ENCODE peak calls at places on chromosome 17, in eight cellular contexts. V, D, B, O, L, Q, I and G are unnamed samples.
A peak's percentile ranks its signal among the peaks of the same experiment; 100 is the strongest.

GRCh38 chr17:4560837-4561241 is 462 bp upstream of the GGT6 start:
- DNase-seq in V (no peak), D (no peak), B (peak; percentile 38), O (no peak), L (peak; percentile 72), Q (no peak), I (no peak), G (no peak)

GRCh38 chr17:55294042-55294751 is 29.4 kb downstream of the HLF start:
- DNase-seq in V (no peak), D (no peak), B (no peak), O (no peak), L (no peak), Q (no peak), I (no peak), G (no peak)

GRCh38 chr17:82333279-82334171 is at the start of gene SECTM1:
- DNase-seq in V (peak; percentile 59), D (no peak), B (peak; percentile 72), O (peak; percentile 30), L (peak; percentile 35), Q (no peak), I (peak; percentile 77), G (no peak)

GRCh38 chr17:38925263-38925995 is at the start of gene LASP1NB:
- DNase-seq in V (no peak), D (peak; percentile 40), B (peak; percentile 63), O (no peak), L (peak; percentile 57), Q (no peak), I (peak; percentile 93), G (peak; percentile 75)

GRCh38 chr17:13576661-13577526 is 24.8 kb downstream of the HS3ST3A1 start:
- DNase-seq in V (no peak), D (no peak), B (no peak), O (peak; percentile 21), L (no peak), Q (no peak), I (no peak), G (no peak)

GRCh38 chr17:50346313-50347086 is 574 bp downstream of the XYLT2 start:
- DNase-seq in V (no peak), D (peak; percentile 49), B (peak; percentile 59), O (peak; percentile 65), L (no peak), Q (peak; percentile 19), I (peak; percentile 93), G (peak; percentile 62)

GRCh38 chr17:82120148-82120547 is 22.1 kb upstream of the FASN start:
- DNase-seq in V (peak; percentile 38), D (peak; percentile 46), B (no peak), O (peak; percentile 24), L (peak; percentile 31), Q (peak; percentile 53), I (no peak), G (no peak)

GRCh38 chr17:80789356-80789902 is 202.2 kb upstream of the CHMP6 start:
- DNase-seq in V (peak; percentile 97), D (peak; percentile 42), B (no peak), O (peak; percentile 86), L (peak; percentile 89), Q (no peak), I (no peak), G (peak; percentile 38)

GRCh38 chr17:68777856-68778694 is 176.9 kb upstream of the FAM20A start:
- DNase-seq in V (no peak), D (no peak), B (no peak), O (no peak), L (no peak), Q (no peak), I (no peak), G (no peak)

GRCh38 chr17:77527836-77528505 is 387.2 kb downstream of the SEC14L1 start:
- DNase-seq in V (no peak), D (no peak), B (no peak), O (no peak), L (no peak), Q (no peak), I (peak; percentile 76), G (no peak)

GRCh38 chr17:75719732-75720131 is 1.5 kb upstream of the ITGB4 start:
- DNase-seq in V (no peak), D (no peak), B (no peak), O (no peak), L (no peak), Q (no peak), I (no peak), G (no peak)

GRCh38 chr17:20114466-20114865 is 105.3 kb downstream of the SPECC1 start:
- DNase-seq in V (peak; percentile 31), D (no peak), B (no peak), O (peak; percentile 46), L (no peak), Q (no peak), I (no peak), G (no peak)

GRCh38 chr17:80839401-80839800 is 152.2 kb upstream of the CHMP6 start:
- DNase-seq in V (no peak), D (no peak), B (no peak), O (no peak), L (no peak), Q (no peak), I (no peak), G (no peak)

GRCh38 chr17:74961657-74962360 is 10.8 kb downstream of the HID1 start:
- DNase-seq in V (peak; percentile 69), D (peak; percentile 83), B (peak; percentile 93), O (peak; percentile 84), L (peak; percentile 90), Q (peak; percentile 86), I (peak; percentile 96), G (peak; percentile 77)

GRCh38 chr17:27562777-27563455 is 68.1 kb upstream of the LGALS9 start:
- DNase-seq in V (no peak), D (no peak), B (no peak), O (no peak), L (peak; percentile 46), Q (no peak), I (no peak), G (no peak)

GRCh38 chr17:8488491-8488890 is 52.8 kb downstream of the NDEL1 start:
- DNase-seq in V (no peak), D (no peak), B (no peak), O (no peak), L (no peak), Q (no peak), I (no peak), G (no peak)

GRCh38 chr17:9236286-9237052 is 215.2 kb downstream of the NTN1 start:
- DNase-seq in V (no peak), D (no peak), B (no peak), O (no peak), L (no peak), Q (no peak), I (no peak), G (no peak)

GRCh38 chr17:32258383-32259121 is 7.1 kb upstream of the RHBDL3 start:
- DNase-seq in V (no peak), D (no peak), B (peak; percentile 37), O (no peak), L (no peak), Q (no peak), I (no peak), G (no peak)

GRCh38 chr17:80782536-80783427 is 208.9 kb upstream of the CHMP6 start:
- DNase-seq in V (no peak), D (peak; percentile 37), B (no peak), O (peak; percentile 25), L (peak; percentile 10), Q (peak; percentile 54), I (no peak), G (peak; percentile 37)

GRCh38 chr17:38415250-38416194 is 12.7 kb upstream of the ARHGAP23 start:
- DNase-seq in V (no peak), D (peak; percentile 38), B (peak; percentile 61), O (peak; percentile 97), L (peak; percentile 54), Q (no peak), I (no peak), G (peak; percentile 63)

GRCh38 chr17:19023209-19023999 is 18.8 kb upstream of the FAM83G start:
- DNase-seq in V (no peak), D (no peak), B (no peak), O (no peak), L (no peak), Q (no peak), I (no peak), G (no peak)

GRCh38 chr17:32503251-32504165 is 16.7 kb downstream of the CDK5R1 start:
- DNase-seq in V (no peak), D (peak; percentile 56), B (no peak), O (peak; percentile 71), L (no peak), Q (peak; percentile 25), I (no peak), G (no peak)

GRCh38 chr17:28612936-28613872 is 781 bp downstream of the RSKR start:
- DNase-seq in V (peak; percentile 2), D (no peak), B (peak; percentile 74), O (peak; percentile 65), L (peak; percentile 54), Q (peak; percentile 32), I (peak; percentile 70), G (peak; percentile 13)

GRCh38 chr17:59901604-59902003 is 8.7 kb downstream of the RPS6KB1 start:
- DNase-seq in V (no peak), D (no peak), B (no peak), O (no peak), L (no peak), Q (no peak), I (no peak), G (no peak)

GRCh38 chr17:44297975-44298374 is 10.4 kb upstream of the RUNDC3A start:
- DNase-seq in V (no peak), D (no peak), B (no peak), O (no peak), L (no peak), Q (no peak), I (no peak), G (no peak)

GRCh38 chr17:14301279-14301760 is 439 bp downstream of the HS3ST3B1 start:
- DNase-seq in V (no peak), D (no peak), B (peak; percentile 66), O (no peak), L (no peak), Q (peak; percentile 30), I (peak; percentile 58), G (no peak)

GRCh38 chr17:78682363-78682762 is 99.7 kb downstream of the CYTH1 start:
- DNase-seq in V (no peak), D (no peak), B (peak; percentile 23), O (no peak), L (no peak), Q (no peak), I (no peak), G (no peak)

GRCh38 chr17:2709173-2709661 is 2.3 kb downstream of the CLUH start:
- DNase-seq in V (no peak), D (no peak), B (no peak), O (peak; percentile 65), L (no peak), Q (no peak), I (no peak), G (no peak)

GRCh38 chr17:76265624-76266243 is 586 bp downstream of the UBALD2 start:
- DNase-seq in V (no peak), D (peak; percentile 57), B (peak; percentile 84), O (peak; percentile 63), L (peak; percentile 53), Q (peak; percentile 57), I (peak; percentile 84), G (peak; percentile 64)

GRCh38 chr17:59418732-59419166 is 87.3 kb downstream of the YPEL2 start:
- DNase-seq in V (no peak), D (no peak), B (no peak), O (no peak), L (no peak), Q (no peak), I (peak; percentile 54), G (no peak)

GRCh38 chr17:76027159-76027839 is at the start of gene EVPL:
- DNase-seq in V (no peak), D (no peak), B (no peak), O (peak; percentile 51), L (no peak), Q (no peak), I (no peak), G (no peak)

GRCh38 chr17:81599719-81600486 is 37.0 kb downstream of the NPLOC4 start:
- DNase-seq in V (no peak), D (no peak), B (no peak), O (no peak), L (peak; percentile 42), Q (no peak), I (no peak), G (no peak)

GRCh38 chr17:43935926-43936261 is 6.4 kb downstream of the PPY start:
- DNase-seq in V (no peak), D (no peak), B (no peak), O (no peak), L (no peak), Q (no peak), I (no peak), G (no peak)

GRCh38 chr17:78366109-78366848 is 6.4 kb upstream of the SOCS3 start:
- DNase-seq in V (no peak), D (no peak), B (no peak), O (no peak), L (no peak), Q (no peak), I (no peak), G (no peak)